ENCODE peak calls at places on chromosomes 13 and 19, in six cellular contexts. One of them, this sample, is unnamed.

GRCh38 chr13:97978661-97979450 is 25.4 kb downstream of the IPO5 start:
- DNase-seq in mucosa of descending colon: no peak
- DNase-seq in smooth muscle cell of the brain vasculature: no peak
- DNase-seq in stimulated activated CD4-positive, alpha-beta T cell treated with anti-CD3 and anti-CD28 coated beads, Interleukin-2, amount 100 ng/mL, for 24 hours: no peak
- DNase-seq in mesothelial cell of epicardium: no peak
- DNase-seq in PC-3: peak; percentile 44
- DNase-seq in this sample: no peak

GRCh38 chr13:73657821-73658540 is 476.2 kb downstream of the KLF12 start:
- DNase-seq in mucosa of descending colon: no peak
- DNase-seq in mesothelial cell of epicardium: no peak
- DNase-seq in PC-3: no peak
- DNase-seq in smooth muscle cell of the brain vasculature: no peak
- DNase-seq in stimulated activated CD4-positive, alpha-beta T cell treated with anti-CD3 and anti-CD28 coated beads, Interleukin-2, amount 100 ng/mL, for 24 hours: no peak
- DNase-seq in this sample: no peak

GRCh38 chr19:39539165-39539518 is 819 bp downstream of the EID2 start:
- DNase-seq in smooth muscle cell of the brain vasculature: no peak
- DNase-seq in stimulated activated CD4-positive, alpha-beta T cell treated with anti-CD3 and anti-CD28 coated beads, Interleukin-2, amount 100 ng/mL, for 24 hours: no peak
- DNase-seq in mucosa of descending colon: no peak
- DNase-seq in mesothelial cell of epicardium: no peak
- DNase-seq in PC-3: peak; percentile 34
- DNase-seq in this sample: no peak

GRCh38 chr13:46386426-46386995 is 541 bp downstream of the RUBCNL start:
- DNase-seq in stimulated activated CD4-positive, alpha-beta T cell treated with anti-CD3 and anti-CD28 coated beads, Interleukin-2, amount 100 ng/mL, for 24 hours: no peak
- DNase-seq in mucosa of descending colon: peak; percentile 37
- DNase-seq in mesothelial cell of epicardium: no peak
- DNase-seq in smooth muscle cell of the brain vasculature: no peak
- DNase-seq in PC-3: no peak
- DNase-seq in this sample: no peak

GRCh38 chr19:15779756-15780476 is 7.5 kb upstream of the OR10H5 start:
- DNase-seq in stimulated activated CD4-positive, alpha-beta T cell treated with anti-CD3 and anti-CD28 coated beads, Interleukin-2, amount 100 ng/mL, for 24 hours: no peak
- DNase-seq in PC-3: peak; percentile 9
- DNase-seq in mucosa of descending colon: peak; percentile 56
- DNase-seq in mesothelial cell of epicardium: no peak
- DNase-seq in smooth muscle cell of the brain vasculature: no peak
- DNase-seq in this sample: peak; percentile 71

GRCh38 chr13:87820221-87820620 is 149.1 kb downstream of the SLITRK5 start:
- DNase-seq in mesothelial cell of epicardium: no peak
- DNase-seq in smooth muscle cell of the brain vasculature: no peak
- DNase-seq in mucosa of descending colon: no peak
- DNase-seq in stimulated activated CD4-positive, alpha-beta T cell treated with anti-CD3 and anti-CD28 coated beads, Interleukin-2, amount 100 ng/mL, for 24 hours: no peak
- DNase-seq in PC-3: no peak
- DNase-seq in this sample: no peak

GRCh38 chr19:43465468-43466120 is at the start of gene LYPD3:
- DNase-seq in stimulated activated CD4-positive, alpha-beta T cell treated with anti-CD3 and anti-CD28 coated beads, Interleukin-2, amount 100 ng/mL, for 24 hours: no peak
- DNase-seq in mesothelial cell of epicardium: no peak
- DNase-seq in smooth muscle cell of the brain vasculature: no peak
- DNase-seq in mucosa of descending colon: peak; percentile 71
- DNase-seq in PC-3: peak; percentile 93
- DNase-seq in this sample: no peak

GRCh38 chr13:109955598-109955997 is 169.2 kb upstream of the IRS2 start:
- DNase-seq in PC-3: no peak
- DNase-seq in stimulated activated CD4-positive, alpha-beta T cell treated with anti-CD3 and anti-CD28 coated beads, Interleukin-2, amount 100 ng/mL, for 24 hours: no peak
- DNase-seq in mesothelial cell of epicardium: no peak
- DNase-seq in smooth muscle cell of the brain vasculature: no peak
- DNase-seq in mucosa of descending colon: no peak
- DNase-seq in this sample: no peak

GRCh38 chr19:35031072-35031881 is 1.0 kb downstream of the SCN1B start:
- DNase-seq in mesothelial cell of epicardium: no peak
- DNase-seq in smooth muscle cell of the brain vasculature: no peak
- DNase-seq in mucosa of descending colon: no peak
- DNase-seq in PC-3: peak; percentile 30
- DNase-seq in stimulated activated CD4-positive, alpha-beta T cell treated with anti-CD3 and anti-CD28 coated beads, Interleukin-2, amount 100 ng/mL, for 24 hours: no peak
- DNase-seq in this sample: peak; percentile 39

GRCh38 chr19:1471514-1472107 is 7.4 kb downstream of the C19orf25 start:
- DNase-seq in mesothelial cell of epicardium: no peak
- DNase-seq in PC-3: peak; percentile 31
- DNase-seq in mucosa of descending colon: no peak
- DNase-seq in stimulated activated CD4-positive, alpha-beta T cell treated with anti-CD3 and anti-CD28 coated beads, Interleukin-2, amount 100 ng/mL, for 24 hours: no peak
- DNase-seq in smooth muscle cell of the brain vasculature: no peak
- DNase-seq in this sample: no peak

This sample was measured in NCI-H1417.